ENCODE peak calls at places on chromosomes 6 and 20, in five cellular contexts. P is spleen, G is colonic mucosa, K is fibroblast of lung, A is IMR-90. I is an unnamed sample. For H3K27me3, the result is how much of the 10 kb centered on the place peaks cover.

GRCh38 chr6:72446427-72446826 is 175.4 kb upstream of the KCNQ5 start:
- DNase-seq in P (no peak), G (no peak), K (peak), A (peak), I (no peak)

GRCh38 chr20:48948612-48949011 is 27.1 kb downstream of the ARFGEF2 start:
- DNase-seq in P (no peak), G (no peak), K (no peak), A (no peak), I (no peak)

GRCh38 chr6:96466149-96466863 is 55.3 kb upstream of the UFL1 start:
- DNase-seq in P (no peak), G (no peak), K (no peak), A (no peak), I (no peak)

GRCh38 chr20:7113577-7114466 is 346.3 kb downstream of the BMP2 start:
- DNase-seq in P (no peak), G (no peak), K (peak), A (peak), I (peak)

GRCh38 chr20:33554914-33555420 is 65.1 kb downstream of the CBFA2T2 start:
- DNase-seq in P (no peak), G (peak), K (peak), A (peak), I (no peak)

GRCh38 chr6:149168968-149169367 is 148.5 kb upstream of the TAB2 start:
- DNase-seq in P (no peak), G (no peak), K (no peak), A (no peak), I (no peak)

GRCh38 chr6:106688177-106688951 is 59.0 kb downstream of the QRSL1 start:
- DNase-seq in P (no peak), G (no peak), K (no peak), A (no peak), I (no peak)

GRCh38 chr6:2952557-2953095 is 18.7 kb downstream of the SERPINB6 start:
- DNase-seq in P (peak), G (peak), K (peak), A (peak), I (peak)

GRCh38 chr6:146864885-146865284 is 266.1 kb downstream of the ADGB start:
- DNase-seq in P (no peak), G (no peak), K (no peak), A (no peak), I (no peak)

GRCh38 chr6:22146581-22147468 is 150.0 kb downstream of the PRL start:
- DNase-seq in P (no peak), G (no peak), K (no peak), A (no peak), I (no peak)

GRCh38 chr6:116314878-116315277 is 35.1 kb upstream of the TSPYL1 start:
- DNase-seq in P (no peak), G (no peak), K (no peak), A (no peak), I (no peak)

GRCh38 chr6:75483136-75483952 is 10.3 kb downstream of the FILIP1 start:
- DNase-seq in P (no peak), G (no peak), K (no peak), A (no peak), I (no peak)

GRCh38 chr6:149135809-149136208 is 181.7 kb upstream of the TAB2 start:
- DNase-seq in P (no peak), G (no peak), K (no peak), A (no peak), I (no peak)

GRCh38 chr20:7362601-7363000 is 577.7 kb downstream of the HAO1 start:
- DNase-seq in P (no peak), G (no peak), K (no peak), A (no peak), I (no peak)

GRCh38 chr20:21514553-21515251 is 838 bp upstream of the NKX2-2 start:
- DNase-seq in P (no peak), G (no peak), K (no peak), A (no peak), I (no peak)

GRCh38 chr6:85675030-85675819 is 32.5 kb upstream of the SYNCRIP start:
- DNase-seq in P (no peak), G (no peak), K (peak), A (peak), I (no peak)

GRCh38 chr6:167866642-167867041 is 39.9 kb downstream of the AFDN start:
- DNase-seq in P (no peak), G (no peak), K (no peak), A (no peak), I (no peak)

GRCh38 chr20:61859712-61860111 is 206.0 kb downstream of the TAF4 start:
- DNase-seq in P (no peak), G (no peak), K (no peak), A (no peak), I (no peak)

GRCh38 chr6:33749401-33749800 is 2.7 kb upstream of the IP6K3 start:
- DNase-seq in P (no peak), G (no peak), K (no peak), A (no peak), I (no peak)

GRCh38 chr6:164409309-164410009 is 899.9 kb downstream of the C6orf118 start:
- DNase-seq in P (no peak), G (no peak), K (no peak), A (no peak), I (no peak)

GRCh38 chr6:43695967-43696291 is 8.3 kb upstream of the MRPS18A start:
- DNase-seq in P (no peak), G (no peak), K (no peak), A (peak), I (no peak)

GRCh38 chr6:43698584-43699349 is 11.2 kb upstream of the MRPS18A start:
- DNase-seq in P (no peak), G (peak), K (peak), A (peak), I (no peak)

GRCh38 chr6:43702522-43703440 is 15.2 kb upstream of the MRPS18A start:
- DNase-seq in P (peak), G (peak), K (peak), A (peak), I (peak)

GRCh38 chr6:43702147-43702521 is 14.5 kb upstream of the MRPS18A start:
- DNase-seq in P (no peak), G (no peak), K (no peak), A (no peak), I (no peak)

DNA sequence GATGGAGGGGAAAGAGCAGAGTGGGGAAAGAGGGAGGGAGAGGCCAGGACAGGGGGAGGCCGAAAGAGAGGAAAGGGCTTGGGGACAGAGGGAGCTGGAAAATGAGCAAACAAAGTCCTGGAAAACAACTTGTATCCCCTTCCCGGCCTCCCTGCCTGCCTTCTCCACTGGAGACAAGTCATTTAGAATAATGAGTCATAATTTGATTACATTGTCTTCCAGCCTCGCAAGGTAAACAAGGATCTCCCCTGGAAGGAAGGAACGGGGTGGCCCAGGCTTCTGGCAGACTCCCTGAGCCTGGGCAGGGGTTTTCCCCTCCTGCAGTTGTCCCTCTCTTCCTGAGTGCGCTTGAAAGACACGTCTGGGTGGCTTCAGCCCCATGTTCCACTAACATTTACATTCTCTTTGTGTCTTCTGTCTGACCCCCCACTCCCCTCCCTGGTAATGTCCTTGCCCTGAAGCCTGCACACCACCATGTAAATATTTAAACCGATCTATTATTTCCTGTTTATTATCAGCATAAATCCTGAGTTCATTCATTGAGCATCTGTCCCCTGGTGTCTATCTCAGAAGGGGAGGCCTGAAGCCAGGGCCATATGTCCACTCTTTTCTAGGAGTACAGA is 12.1 kb upstream of the MRPS18A start:
- DNase-seq in P (no peak), G (peak), K (peak), A (peak), I (no peak)
- H3K27ac ChIP-seq in P (peak), G (peak), K (no peak), A (peak), I (no peak)

DNA sequence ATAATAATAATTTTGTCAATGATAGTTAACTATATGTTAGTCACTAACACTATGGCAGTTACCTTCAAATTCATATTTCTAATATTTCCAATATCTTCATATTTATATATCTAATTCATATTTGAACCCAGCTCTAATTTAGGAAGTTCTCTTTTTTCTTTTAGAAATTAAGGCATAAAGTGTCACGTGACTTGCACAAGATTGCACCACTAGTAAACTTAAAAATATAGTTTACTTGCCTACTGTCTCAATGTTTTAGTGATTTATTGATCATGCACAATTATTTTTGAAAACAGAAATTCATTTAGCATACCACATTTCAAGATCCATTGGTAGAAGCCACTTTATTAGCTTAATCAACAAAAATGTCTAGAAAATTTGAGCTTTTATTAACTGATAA is 508.7 kb upstream of the ZNF337 start:
- DNase-seq in P (no peak), G (no peak), K (no peak), A (no peak), I (no peak)
- H3K27me3 ChIP-seq in P (under half), G (under half), K (under half), A (under half), I (under half)

GRCh38 chr6:20757761-20758160 is 223.5 kb downstream of the CDKAL1 start:
- DNase-seq in P (no peak), G (no peak), K (no peak), A (peak), I (no peak)
- H3K27ac ChIP-seq in P (no peak), G (no peak), K (no peak), A (no peak), I (no peak)

GRCh38 chr6:1312193-1312443 is 220 bp downstream of the FOXQ1 start:
- DNase-seq in P (no peak), G (no peak), K (no peak), A (no peak), I (no peak)

GRCh38 chr6:1313755-1314503 is 2.0 kb downstream of the FOXQ1 start:
- DNase-seq in P (no peak), G (peak), K (no peak), A (no peak), I (no peak)

GRCh38 chr6:1311400-1312192 is at the start of gene FOXQ1:
- DNase-seq in P (peak), G (peak), K (peak), A (peak), I (no peak)

GRCh38 chr6:1313364-1313754 is 1.5 kb downstream of the FOXQ1 start:
- DNase-seq in P (no peak), G (no peak), K (no peak), A (no peak), I (no peak)

GRCh38 chr6:1312444-1313363 is 806 bp downstream of the FOXQ1 start:
- DNase-seq in P (no peak), G (no peak), K (no peak), A (no peak), I (no peak)
- H3K27me3 ChIP-seq in P (half or more), G (half or more), K (under half), A (half or more), I (half or more)

GRCh38 chr6:54847799-54848597 is 1.4 kb downstream of the FAM83B start:
- DNase-seq in P (peak), G (peak), K (peak), A (peak), I (no peak)
- H3K27ac ChIP-seq in P (no peak), G (peak), K (no peak), A (no peak), I (no peak)

GRCh38 chr6:50850223-50850751 is 31.6 kb downstream of the TFAP2B start:
- DNase-seq in P (no peak), G (no peak), K (no peak), A (no peak), I (no peak)

GRCh38 chr6:50849781-50850180 is 31.1 kb downstream of the TFAP2B start:
- DNase-seq in P (no peak), G (no peak), K (no peak), A (no peak), I (no peak)

GRCh38 chr6:50850860-50851259 is 32.2 kb downstream of the TFAP2B start:
- DNase-seq in P (no peak), G (no peak), K (no peak), A (no peak), I (no peak)

GRCh38 chr6:50847890-50848594 is 29.4 kb downstream of the TFAP2B start:
- DNase-seq in P (no peak), G (no peak), K (no peak), A (no peak), I (no peak)

DNA sequence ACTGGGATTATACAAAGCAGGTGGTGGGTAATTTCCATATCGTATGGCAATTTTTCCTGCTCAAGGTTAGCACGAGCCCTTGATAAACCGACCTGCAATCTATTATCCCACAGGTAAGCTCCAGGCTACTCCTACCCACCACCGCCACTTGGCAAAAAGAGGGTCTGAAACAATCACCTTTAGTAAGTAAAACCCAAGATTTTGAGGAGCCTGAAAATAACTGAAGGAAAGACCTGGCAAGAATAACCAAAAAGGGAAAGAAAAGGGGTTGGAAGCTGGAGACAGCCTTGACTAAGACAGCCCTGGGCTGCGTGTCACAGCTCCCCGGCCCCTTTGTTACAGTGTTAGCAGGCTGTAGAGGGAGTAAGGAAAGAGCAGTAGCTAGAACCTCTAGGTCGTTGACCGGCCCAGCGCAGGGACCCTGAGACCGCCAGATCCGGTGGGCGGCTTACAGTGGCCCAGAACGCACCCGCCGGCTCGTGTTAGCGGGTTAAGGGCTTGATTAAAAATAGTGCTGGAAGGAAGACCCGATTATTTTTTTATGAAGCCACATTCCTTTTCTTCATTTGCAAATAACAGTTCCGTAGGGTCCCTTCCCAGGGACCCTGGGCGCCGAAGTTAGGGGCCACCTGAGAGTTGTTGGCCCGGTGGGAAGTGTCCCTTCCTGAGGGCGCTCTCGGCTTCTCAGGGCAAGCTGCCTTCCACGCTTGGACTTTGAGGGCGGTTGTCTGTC is 30.5 kb downstream of the TFAP2B start:
- DNase-seq in P (no peak), G (no peak), K (no peak), A (no peak), I (no peak)
- H3K27me3 ChIP-seq in P (half or more), G (half or more), K (under half), A (under half), I (half or more)

DNA sequence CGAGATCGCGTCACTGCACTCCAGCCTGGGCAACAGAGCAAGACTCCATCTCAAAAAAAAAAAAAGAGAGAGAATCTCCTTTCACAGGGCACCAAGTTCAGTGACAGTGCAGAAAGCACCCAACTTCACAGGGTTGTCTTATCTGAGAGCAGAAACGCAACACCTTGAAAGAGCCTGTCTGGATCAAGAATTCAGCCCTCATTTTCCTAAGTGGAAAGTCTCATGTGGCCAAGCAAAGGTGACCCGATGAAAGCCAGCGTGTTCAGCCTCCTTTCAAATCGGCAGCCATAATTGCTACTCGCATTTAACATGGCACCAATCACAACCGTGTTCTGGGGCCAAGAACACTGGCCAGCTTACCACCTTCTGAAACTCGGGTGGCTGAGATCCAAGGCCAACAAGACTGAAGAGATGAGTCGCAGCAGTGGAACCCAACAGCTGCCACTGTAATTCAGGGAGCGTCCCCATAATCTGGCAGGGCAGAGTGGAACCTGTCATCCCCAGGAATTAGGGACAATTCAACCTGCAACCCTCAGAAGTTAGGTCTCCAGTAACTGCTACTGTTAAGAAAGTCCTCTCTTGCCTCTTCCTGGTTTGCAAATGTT is 536.7 kb upstream of the JARID2 start:
- DNase-seq in P (no peak), G (no peak), K (peak), A (peak), I (no peak)
- H3K27ac ChIP-seq in P (no peak), G (no peak), K (no peak), A (no peak), I (no peak)